ENCODE peak calls at places on chromosome 20, in nine cellular contexts. U is nephron progenitor cell, D is coronary artery, Y is PC-3, C is endodermal cell, O is dorsolateral prefrontal cortex, B is HFFc6, J is kidney epithelial cell, E is astrocyte of the spinal cord. R is an unnamed sample.

GRCh38 chr20:14521436-14521835 is 184.0 kb upstream of the FLRT3 start:
- DNase-seq in O (no peak), U (no peak), J (no peak), C (no peak), Y (peak), E (no peak), B (no peak), D (no peak), R (no peak)

GRCh38 chr20:31547017-31547675 is 32.9 kb downstream of the HM13 start:
- DNase-seq in J (no peak), C (peak), D (peak), E (peak), Y (peak), B (peak), O (peak), U (peak), R (peak)

GRCh38 chr20:62628691-62629090 is 13.6 kb upstream of the SLCO4A1 start:
- DNase-seq in E (no peak), J (no peak), B (peak), U (no peak), O (no peak), Y (peak), C (peak), D (no peak), R (no peak)

GRCh38 chr20:63707558-63708300 is at the start of the genes ARFRP1 and ZGPAT:
- DNase-seq in E (peak), O (peak), D (peak), B (peak), U (peak), Y (peak), C (peak), J (no peak), R (peak)

GRCh38 chr20:8568068-8568467 is 436.0 kb downstream of the PLCB1 start:
- DNase-seq in U (no peak), B (no peak), J (no peak), Y (no peak), D (no peak), O (no peak), E (no peak), C (no peak), R (no peak)

GRCh38 chr20:58254890-58255289 is 26.4 kb upstream of the ANKRD60 start:
- DNase-seq in U (no peak), Y (no peak), E (no peak), O (no peak), C (no peak), B (no peak), D (no peak), J (no peak), R (no peak)

GRCh38 chr20:49386848-49387605 is 95.4 kb downstream of the KCNB1 start:
- DNase-seq in Y (no peak), C (no peak), O (no peak), U (no peak), J (no peak), E (no peak), B (no peak), D (no peak), R (no peak)

GRCh38 chr20:31841928-31842327 is 3.5 kb downstream of the FOXS1 start:
- DNase-seq in B (peak), Y (peak), J (peak), C (no peak), D (peak), U (no peak), O (no peak), E (peak), R (no peak)

GRCh38 chr20:62623488-62624324 is 18.6 kb upstream of the SLCO4A1 start:
- DNase-seq in E (peak), C (peak), J (peak), B (peak), O (no peak), Y (peak), U (peak), D (peak), R (peak)

GRCh38 chr20:52035977-52036376 is 155.6 kb downstream of the ZFP64 start:
- DNase-seq in C (no peak), J (no peak), U (no peak), E (no peak), O (no peak), Y (no peak), B (no peak), D (no peak), R (no peak)

GRCh38 chr20:49320460-49320859 is 42.6 kb upstream of the ZNFX1 start:
- DNase-seq in O (peak), B (peak), U (peak), C (peak), J (no peak), D (no peak), Y (peak), E (peak), R (no peak)

GRCh38 chr20:19451591-19452295 is 239.3 kb downstream of the SLC24A3 start:
- DNase-seq in B (no peak), J (no peak), Y (no peak), D (no peak), E (no peak), O (no peak), C (peak), U (no peak), R (no peak)

GRCh38 chr20:479487-479886 is 17.2 kb upstream of the TBC1D20 start:
- DNase-seq in D (no peak), C (no peak), E (peak), U (no peak), Y (no peak), O (no peak), J (no peak), B (no peak), R (no peak)

GRCh38 chr20:33515569-33516216 is 25.8 kb downstream of the CBFA2T2 start:
- DNase-seq in B (no peak), Y (peak), J (no peak), C (no peak), U (no peak), E (no peak), D (no peak), O (no peak), R (no peak)
- TF ChIP-seq CTCF in B (peak), Y (peak), J (peak), C (peak), U (no peak), E (peak), D (no peak), O (peak), R (no peak)

DNA sequence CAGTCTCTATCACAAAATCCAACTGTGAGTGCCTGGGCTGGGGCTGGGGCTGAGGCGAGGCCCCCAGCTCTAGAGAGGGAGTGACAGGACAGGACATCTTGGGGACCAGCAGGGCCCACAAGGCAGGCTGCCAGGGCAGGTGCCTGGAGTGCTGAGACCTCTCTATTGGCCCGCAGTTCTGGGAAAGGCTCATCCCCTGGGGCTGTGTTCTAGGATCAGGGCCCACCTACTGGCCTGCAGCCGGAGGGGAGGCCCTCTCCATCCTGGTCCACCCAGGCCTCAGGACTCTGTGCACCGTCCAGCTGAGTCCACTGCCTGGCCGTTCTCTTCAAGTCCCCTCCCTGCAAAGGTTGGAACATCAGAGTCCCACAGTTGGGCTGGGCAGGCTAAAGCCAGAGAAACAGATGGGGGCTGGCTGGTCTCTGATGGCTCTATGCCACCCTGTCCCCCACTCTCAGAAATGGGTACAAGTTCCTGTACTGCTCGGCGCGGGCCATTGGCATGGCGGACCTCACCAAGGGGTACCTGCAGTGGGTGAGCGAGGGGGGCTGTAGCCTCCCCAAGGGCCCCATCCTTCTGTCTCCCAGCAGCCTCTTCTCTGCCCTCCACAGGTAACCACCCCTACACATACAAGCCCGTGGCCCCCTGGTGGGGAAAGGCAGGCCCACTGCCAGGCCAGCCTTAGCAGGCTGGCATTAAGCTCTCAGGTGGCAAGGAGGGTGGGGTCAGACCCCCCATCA is 9.0 kb downstream of the EMILIN3 start:
- DNase-seq in D (no peak), B (no peak), Y (no peak), J (no peak), U (no peak), E (no peak), O (no peak), C (no peak), R (no peak)
- TF ChIP-seq CTCF in D (no peak), B (peak), Y (peak), J (peak), U (no peak), E (peak), O (no peak), C (peak), R (no peak)

GRCh38 chr20:44468044-44468782 is 7.5 kb upstream of the TTPAL start:
- DNase-seq in U (no peak), E (no peak), D (no peak), B (no peak), O (no peak), Y (no peak), C (no peak), J (no peak), R (no peak)

GRCh38 chr20:44475372-44475693 is 341 bp upstream of the TTPAL start:
- DNase-seq in C (no peak), J (no peak), U (no peak), Y (no peak), D (no peak), O (no peak), B (no peak), E (no peak), R (no peak)

GRCh38 chr20:44470327-44470726 is 5.3 kb upstream of the TTPAL start:
- DNase-seq in E (no peak), J (no peak), C (no peak), O (no peak), D (no peak), B (no peak), Y (no peak), U (no peak), R (no peak)

GRCh38 chr20:44467289-44467883 is 8.3 kb upstream of the TTPAL start:
- DNase-seq in O (no peak), E (peak), Y (no peak), J (no peak), B (no peak), C (peak), D (peak), U (no peak), R (no peak)

GRCh38 chr20:44471481-44471882 is 4.2 kb upstream of the TTPAL start:
- DNase-seq in D (no peak), U (no peak), J (no peak), Y (peak), O (no peak), E (peak), C (no peak), B (peak), R (no peak)
- TF ChIP-seq CTCF in D (no peak), U (peak), J (peak), Y (peak), O (peak), E (peak), C (peak), B (peak), R (no peak)

GRCh38 chr20:2207770-2208097 is 88.1 kb upstream of the TGM3 start:
- DNase-seq in Y (no peak), J (no peak), E (no peak), U (no peak), C (no peak), B (no peak), O (no peak), D (no peak), R (no peak)
- TF ChIP-seq CTCF in Y (peak), J (no peak), E (no peak), U (peak), C (no peak), B (peak), O (no peak), D (peak), R (no peak)

GRCh38 chr20:42027746-42028268 is 409.6 kb upstream of the CHD6 start:
- DNase-seq in D (no peak), E (no peak), J (no peak), B (no peak), C (no peak), O (no peak), U (no peak), Y (no peak), R (no peak)
- TF ChIP-seq CTCF in D (no peak), E (no peak), J (no peak), B (no peak), C (peak), O (no peak), U (no peak), Y (no peak), R (no peak)

GRCh38 chr20:23773127-23773526 is 22.4 kb upstream of the CST1 start:
- DNase-seq in E (no peak), C (peak), D (peak), J (no peak), O (no peak), B (no peak), Y (no peak), U (no peak), R (no peak)

GRCh38 chr20:23770384-23770783 is 19.6 kb upstream of the CST1 start:
- DNase-seq in U (no peak), B (no peak), Y (no peak), E (no peak), C (no peak), D (no peak), O (no peak), J (no peak), R (no peak)

GRCh38 chr20:23776067-23776771 is 25.5 kb upstream of the CST1 start:
- DNase-seq in B (no peak), U (peak), D (peak), E (no peak), C (peak), J (no peak), O (no peak), Y (no peak), R (no peak)

GRCh38 chr20:23773579-23773978 is 22.8 kb upstream of the CST1 start:
- DNase-seq in O (no peak), U (no peak), C (no peak), J (no peak), Y (no peak), B (no peak), E (no peak), D (no peak), R (no peak)

DNA sequence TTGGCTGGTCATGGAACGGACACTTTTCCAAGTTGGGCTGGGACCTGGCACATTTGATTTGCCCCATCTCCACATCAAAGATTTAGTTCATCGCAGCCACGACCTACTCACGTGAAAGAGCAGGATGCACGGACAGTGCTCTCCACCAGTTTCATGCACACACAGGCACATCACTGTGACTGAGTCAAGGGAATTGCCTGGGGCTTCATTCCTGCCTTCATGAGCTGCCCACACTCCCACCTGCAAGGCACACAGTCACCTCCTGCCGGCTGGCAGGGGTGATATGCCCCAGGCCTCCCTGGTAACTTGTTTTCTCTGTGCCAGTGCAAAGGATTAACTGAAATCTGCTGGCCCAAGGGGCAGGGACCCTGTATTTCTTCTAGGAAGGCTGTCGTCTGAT is 23.3 kb upstream of the CST1 start:
- DNase-seq in B (no peak), U (no peak), D (no peak), O (no peak), J (no peak), E (no peak), Y (peak), C (peak), R (no peak)
- TF ChIP-seq CTCF in B (no peak), U (no peak), D (no peak), O (no peak), J (peak), E (no peak), Y (no peak), C (no peak), R (no peak)

GRCh38 chr20:4193053-4193452 is 177.7 kb upstream of the RNF24 start:
- DNase-seq in B (no peak), C (no peak), D (no peak), U (no peak), E (no peak), Y (peak), O (no peak), J (no peak), R (no peak)

GRCh38 chr20:4195499-4195898 is 180.1 kb upstream of the RNF24 start:
- DNase-seq in E (peak), J (no peak), B (no peak), C (peak), D (no peak), O (peak), Y (peak), U (peak), R (no peak)

GRCh38 chr20:4190792-4191519 is 175.6 kb upstream of the RNF24 start:
- DNase-seq in D (no peak), J (no peak), B (no peak), U (no peak), O (no peak), E (no peak), Y (peak), C (no peak), R (no peak)

GRCh38 chr20:4189375-4189774 is 174.0 kb upstream of the RNF24 start:
- DNase-seq in Y (no peak), C (no peak), J (no peak), U (no peak), B (no peak), E (no peak), O (no peak), D (no peak), R (no peak)

DNA sequence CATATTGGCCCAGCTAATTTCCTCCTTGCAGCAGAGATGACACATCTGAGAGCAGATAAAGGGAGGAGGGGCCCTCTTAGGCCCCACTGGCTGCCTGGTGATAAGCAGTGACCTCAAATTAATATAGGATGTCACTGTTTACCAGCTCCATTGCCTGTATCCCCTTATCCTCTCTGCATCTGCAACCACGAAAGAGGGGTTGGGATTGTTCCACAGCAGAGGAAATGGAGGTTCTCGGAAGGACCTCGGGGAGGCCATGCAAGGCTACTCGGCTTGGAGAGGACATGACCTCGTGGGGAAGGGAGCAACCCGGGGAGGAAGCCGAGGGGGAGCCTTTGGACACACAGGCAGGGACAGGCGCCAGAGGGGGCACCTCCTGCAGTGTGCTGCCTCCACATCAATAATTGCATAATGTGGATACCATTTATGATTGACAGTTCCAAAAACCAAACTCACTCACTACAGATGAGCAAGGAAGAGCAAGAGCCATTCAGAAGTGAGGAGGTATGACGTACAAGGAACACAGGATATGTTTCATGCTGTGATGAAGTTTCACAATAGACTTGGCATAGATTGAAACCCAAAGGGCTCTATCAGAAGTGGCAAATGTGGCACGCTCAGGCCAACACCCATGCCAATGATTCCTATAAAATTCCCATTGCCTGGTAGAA is 177.2 kb upstream of the RNF24 start:
- DNase-seq in B (no peak), Y (peak), E (no peak), C (no peak), O (no peak), J (no peak), U (no peak), D (no peak), R (no peak)
- TF ChIP-seq CTCF in B (no peak), Y (no peak), E (no peak), C (no peak), O (no peak), J (no peak), U (no peak), D (no peak), R (no peak)

DNA sequence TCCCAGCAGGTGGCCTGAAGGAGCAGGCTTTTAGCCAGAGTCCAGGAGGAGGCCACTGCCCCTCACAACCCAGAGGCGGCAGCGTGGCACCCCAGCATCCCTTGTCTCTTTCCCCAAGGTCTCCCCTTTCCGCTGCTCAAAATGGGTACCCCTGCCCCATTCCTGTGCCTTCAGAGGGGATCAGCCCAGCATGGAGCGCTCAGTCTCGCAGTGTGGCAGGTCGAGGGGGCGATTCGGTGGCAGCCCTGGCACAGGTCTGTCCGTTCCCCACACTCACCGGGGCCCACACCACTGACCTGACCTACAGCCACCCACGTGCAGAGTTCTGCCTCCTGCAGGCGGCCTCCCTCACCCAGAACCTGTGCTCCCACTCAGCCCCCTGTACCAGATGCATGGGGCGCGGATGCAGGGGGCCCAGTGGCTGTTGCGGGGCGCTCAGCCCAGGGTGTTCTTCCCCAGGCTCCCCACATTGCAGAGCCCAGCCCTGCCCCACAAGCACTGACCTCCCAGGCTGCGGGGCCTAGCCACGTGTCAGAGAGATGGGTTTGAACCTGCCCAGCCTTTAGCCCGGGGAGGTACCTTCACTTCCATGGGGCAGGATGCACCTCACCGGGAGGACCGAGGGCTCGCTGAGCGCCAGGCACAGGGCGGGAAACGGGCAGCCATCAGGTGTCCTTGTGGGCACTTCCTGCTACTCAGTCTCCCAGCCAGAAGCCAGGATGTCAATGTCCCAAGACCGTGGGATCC is 41.8 kb downstream of the DSTN start:
- DNase-seq in C (peak), E (no peak), U (no peak), D (peak), O (peak), J (no peak), Y (peak), B (peak), R (no peak)
- TF ChIP-seq CTCF in C (peak), E (no peak), U (peak), D (no peak), O (no peak), J (peak), Y (peak), B (peak), R (no peak)

DNA sequence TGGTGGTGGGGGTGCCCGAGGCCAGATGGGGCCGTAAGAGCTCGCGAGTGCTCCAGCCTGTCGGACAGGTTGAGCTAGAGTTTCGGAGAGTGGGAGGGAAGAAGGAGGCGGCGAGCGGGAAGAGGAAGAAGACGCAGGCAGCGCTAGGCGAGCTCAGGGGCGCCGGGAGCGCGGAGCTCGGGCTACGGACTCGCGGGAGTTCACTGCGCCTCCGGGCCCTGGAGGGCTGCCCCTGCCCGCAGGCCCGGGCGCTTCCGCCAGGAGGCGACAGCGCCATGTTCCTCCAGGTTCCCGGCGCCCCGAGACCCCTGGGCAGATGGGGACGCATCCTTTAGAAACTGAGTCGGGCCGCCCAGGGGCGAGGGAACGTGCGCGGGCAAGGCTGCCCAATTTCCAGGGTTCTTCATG is 984 bp downstream of the TFAP2C start:
- DNase-seq in D (no peak), O (no peak), U (peak), E (peak), C (peak), Y (peak), B (peak), J (peak), R (no peak)
- TF ChIP-seq CTCF in D (no peak), O (peak), U (peak), E (peak), C (peak), Y (peak), B (peak), J (peak), R (no peak)

R was measured in activated B cell treated with CpG ODN at 0.5 μM for 24 hours.